ENCODE peak calls at places on chromosomes 7 and 10, in five cellular contexts. V, K, I, L and W are unnamed samples. For H3K4me1, the result is how much of the 10 kb centered on the place peaks cover.

GRCh38 chr7:116249969-116250553 is 39.7 kb downstream of the TES start:
- DNase-seq in K (peak), L (no peak), I (peak), V (no peak), W (peak)

GRCh38 chr7:66247387-66248078 is 42.4 kb downstream of the TPST1 start:
- DNase-seq in K (no peak), V (no peak), I (no peak), L (no peak), W (no peak)

GRCh38 chr7:55517191-55517633 is 55.1 kb downstream of the VOPP1 start:
- DNase-seq in I (no peak), V (no peak), L (no peak), K (no peak), W (no peak)

GRCh38 chr7:75776295-75776971 is 4.4 kb upstream of the CCL26 start:
- DNase-seq in L (no peak), K (peak), V (no peak), I (no peak), W (no peak)

GRCh38 chr10:17233534-17233933 is 5.5 kb downstream of the VIM start:
- DNase-seq in L (no peak), V (no peak), K (peak), I (no peak), W (no peak)

GRCh38 chr10:114855776-114856543 is 34.4 kb downstream of the FHIP2A start:
- DNase-seq in K (peak), L (no peak), V (no peak), I (no peak), W (no peak)

GRCh38 chr10:70890917-70891431 is 2.6 kb upstream of the PCBD1 start:
- DNase-seq in K (peak), V (no peak), I (no peak), L (no peak), W (peak)

GRCh38 chr10:88828310-88828709 is 23.3 kb downstream of the ANKRD22 start:
- DNase-seq in K (no peak), L (no peak), I (no peak), V (no peak), W (no peak)

GRCh38 chr7:38977658-38978057 is at the start of gene POU6F2:
- DNase-seq in I (no peak), V (no peak), L (no peak), K (no peak), W (no peak)

GRCh38 chr7:133771778-133772421 is 355.2 kb upstream of the LRGUK start:
- DNase-seq in V (no peak), L (no peak), I (no peak), K (no peak), W (no peak)

GRCh38 chr10:104328916-104329710 is 9.2 kb downstream of the ITPRIP start:
- DNase-seq in V (peak), L (peak), K (peak), I (no peak), W (peak)

GRCh38 chr10:71746344-71747037 is 26.8 kb downstream of the VSIR start:
- DNase-seq in I (no peak), L (no peak), K (no peak), V (no peak), W (peak)

GRCh38 chr7:4894482-4894881 is 11.0 kb upstream of the RADIL start:
- DNase-seq in I (no peak), V (no peak), L (no peak), K (no peak), W (no peak)

GRCh38 chr10:78292987-78293865 is 259.6 kb downstream of the RPS24 start:
- DNase-seq in K (no peak), L (no peak), V (peak), I (no peak), W (peak)

DNA sequence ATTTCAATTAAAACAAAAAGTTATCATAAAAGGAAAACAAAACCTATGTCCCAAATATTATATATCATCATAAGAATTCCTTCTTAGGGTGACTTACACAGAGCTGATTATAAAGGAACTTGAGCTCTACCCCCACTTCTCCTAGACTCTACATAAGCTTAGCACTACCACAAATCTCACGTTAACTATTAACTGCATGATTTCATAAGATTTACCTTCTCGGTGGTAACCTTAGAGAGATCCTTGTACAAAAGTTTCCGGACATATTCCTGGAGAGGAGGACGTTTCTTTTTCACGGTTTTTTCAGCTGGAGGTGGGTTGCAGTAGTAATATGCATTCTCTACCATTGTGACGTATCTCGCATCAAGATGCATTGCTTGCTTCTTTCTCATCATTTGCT is 83.7 kb downstream of the UPF2 start:
- DNase-seq in K (no peak), V (no peak), I (no peak), L (no peak), W (no peak)
- H3K23ac ChIP-seq in K (no peak), V (no peak), I (no peak), L (no peak), W (no peak)

DNA sequence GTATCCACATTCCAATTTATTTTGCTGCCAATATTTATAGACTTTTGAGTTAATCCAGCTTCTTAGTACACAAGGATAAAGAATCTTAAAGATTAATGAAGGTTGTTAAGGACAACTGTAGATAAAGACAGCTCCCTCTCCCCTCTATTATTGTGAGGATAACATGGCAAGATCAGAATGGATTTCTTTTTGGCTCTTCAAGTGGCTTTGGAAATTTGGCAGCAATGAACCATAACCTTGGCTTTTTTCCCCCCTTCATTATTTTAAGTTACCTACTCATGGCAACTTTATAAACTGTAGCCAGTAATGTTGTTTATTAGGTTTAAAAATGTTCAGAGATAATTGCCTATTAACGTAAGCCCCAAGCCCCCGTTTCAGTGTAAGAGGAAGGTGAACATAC is 131.1 kb upstream of the SLC26A5 start:
- DNase-seq in L (no peak), V (no peak), K (no peak), I (no peak), W (no peak)
- H3K4me1 ChIP-seq in L (under half), V (under half), K (under half), I (under half), W (under half)

GRCh38 chr10:35752469-35753450 is 110.7 kb upstream of the FZD8 start:
- DNase-seq in I (no peak), L (no peak), V (no peak), K (no peak), W (no peak)
- H2BK12ac ChIP-seq in I (no peak), L (no peak), V (no peak), K (no peak), W (no peak)

GRCh38 chr10:9875353-9875752 is 1142.3 kb upstream of the CELF2 start:
- DNase-seq in K (no peak), V (no peak), L (no peak), I (no peak), W (no peak)
- H3K23ac ChIP-seq in K (no peak), V (no peak), L (no peak), I (no peak), W (no peak)

GRCh38 chr7:137544450-137545058 is 201.0 kb upstream of the PTN start:
- DNase-seq in I (no peak), K (no peak), V (no peak), L (no peak), W (no peak)

GRCh38 chr7:137547477-137547876 is 203.9 kb upstream of the PTN start:
- DNase-seq in K (peak), I (no peak), V (no peak), L (no peak), W (no peak)

GRCh38 chr7:137546671-137547070 is 203.1 kb upstream of the PTN start:
- DNase-seq in L (no peak), V (no peak), I (no peak), K (peak), W (no peak)

GRCh38 chr7:137546009-137546408 is 202.5 kb upstream of the PTN start:
- DNase-seq in V (no peak), I (no peak), K (no peak), L (no peak), W (no peak)

DNA sequence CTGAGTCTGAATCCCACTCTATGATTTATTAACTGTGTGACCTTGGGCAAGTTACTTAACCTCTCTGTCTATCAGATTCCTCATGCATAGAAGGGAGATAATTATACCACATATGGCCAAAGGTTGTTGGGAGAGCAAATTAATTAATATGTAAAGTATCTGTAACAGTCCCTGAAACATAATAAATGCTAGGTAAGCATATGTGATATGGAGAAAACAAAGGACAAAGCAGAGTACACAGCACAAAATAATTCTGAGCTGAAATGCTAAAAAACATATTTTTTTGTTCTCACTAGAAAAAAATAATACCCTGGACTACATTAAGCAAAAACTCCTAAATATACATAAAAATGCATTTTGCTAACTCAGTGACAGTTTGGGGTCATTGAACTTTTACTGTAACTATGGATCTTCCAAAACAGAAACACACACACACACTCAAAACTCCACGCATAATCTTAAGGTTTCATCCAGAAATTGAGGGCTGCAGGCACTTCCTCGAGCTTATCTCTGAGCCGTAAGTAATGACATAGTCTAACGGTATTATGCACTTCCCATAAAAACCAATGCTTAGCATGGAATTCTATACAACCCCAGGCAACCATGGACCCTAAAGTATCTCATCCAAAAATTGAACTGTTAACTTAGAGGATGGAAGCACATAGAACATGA is 201.7 kb upstream of the PTN start:
- DNase-seq in I (no peak), L (no peak), K (peak), V (no peak), W (no peak)
- H3K4me1 ChIP-seq in I (under half), L (under half), K (under half), V (under half), W (under half)

DNA sequence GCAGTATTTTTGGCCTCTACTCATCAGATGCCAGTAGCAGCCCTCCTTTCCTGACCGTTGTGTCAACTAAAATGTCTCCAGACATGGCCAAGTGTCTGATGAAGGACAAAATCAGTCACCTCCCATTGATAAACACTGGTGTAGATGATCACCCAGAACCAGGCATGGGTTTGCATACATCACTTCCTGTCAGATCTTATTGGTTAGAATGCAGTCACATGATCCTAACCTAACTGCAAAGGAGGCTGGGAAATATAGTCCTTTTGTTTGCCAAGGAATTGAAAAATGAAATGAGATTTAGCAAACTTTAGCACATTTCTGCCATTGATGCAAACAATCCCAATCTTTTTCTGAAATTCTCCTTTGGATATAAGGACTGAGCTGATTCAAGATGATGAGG is 141.4 kb downstream of the BUB3 start:
- DNase-seq in L (no peak), I (no peak), V (no peak), K (no peak), W (no peak)
- H2BK12ac ChIP-seq in L (no peak), I (no peak), V (no peak), K (no peak), W (no peak)